ENCODE peak calls at places on chromosomes 16 and 17, in four cellular contexts. U is IMR-90, T is H1, E is H9. X is an unnamed sample.

GRCh38 chr16:1245452-1246005 is 5.0 kb downstream of the TPSAB1 start:
- DNase-seq in U (no peak), T (no peak), E (no peak), X (no peak)

GRCh38 chr16:11705311-11705710 is 37.1 kb downstream of the SNN start:
- DNase-seq in U (no peak), T (no peak), E (no peak), X (no peak)

GRCh38 chr17:81967244-81967532 is 6.2 kb upstream of the NOTUM start:
- DNase-seq in U (no peak), T (no peak), E (no peak), X (no peak)

GRCh38 chr17:17822189-17822978 is 14.4 kb downstream of the SREBF1 start:
- DNase-seq in U (peak), T (no peak), E (no peak), X (peak)

GRCh38 chr16:29748077-29748759 is 2.4 kb upstream of the C16orf54 start:
- DNase-seq in U (no peak), T (no peak), E (no peak), X (no peak)

GRCh38 chr16:50419116-50419515 is 50.3 kb upstream of the BRD7 start:
- DNase-seq in U (no peak), T (no peak), E (no peak), X (no peak)

GRCh38 chr16:46763147-46763546 is 15.0 kb upstream of the MYLK3 start:
- DNase-seq in U (no peak), T (no peak), E (no peak), X (no peak)

GRCh38 chr16:29664133-29664912 is 1.3 kb downstream of the SPN start:
- DNase-seq in U (no peak), T (no peak), E (no peak), X (no peak)

GRCh38 chr17:79624658-79625478 is 14.0 kb upstream of the RBFOX3 start:
- DNase-seq in U (no peak), T (no peak), E (peak), X (no peak)

GRCh38 chr16:87080571-87081167 is 236.5 kb downstream of the C16orf95 start:
- DNase-seq in U (no peak), T (no peak), E (no peak), X (no peak)

GRCh38 chr17:266701-267656 is 85.5 kb upstream of the DOC2B start:
- DNase-seq in U (no peak), T (no peak), E (no peak), X (no peak)

GRCh38 chr17:15900871-15901270 is 44.1 kb upstream of the ADORA2B start:
- DNase-seq in U (no peak), T (no peak), E (no peak), X (no peak)

GRCh38 chr17:57918017-57918895 is 37.0 kb downstream of the CUEDC1 start:
- DNase-seq in U (peak), T (no peak), E (no peak), X (peak)

GRCh38 chr17:79680381-79680780 is 50.4 kb upstream of the ENPP7 start:
- DNase-seq in U (no peak), T (no peak), E (no peak), X (no peak)

GRCh38 chr16:56337131-56337857 is 88.1 kb downstream of the AMFR start:
- DNase-seq in U (no peak), T (no peak), E (no peak), X (no peak)

GRCh38 chr16:791131-791530 is 2.7 kb downstream of the CHTF18 start:
- DNase-seq in U (no peak), T (no peak), E (no peak), X (no peak)

GRCh38 chr17:5971969-5972368 is 98.2 kb upstream of the WSCD1 start:
- DNase-seq in U (no peak), T (no peak), E (no peak), X (no peak)
- H3K14ac ChIP-seq in U (no peak), T (no peak), E (no peak), X (no peak)

GRCh38 chr17:75364078-75364477 is 41.4 kb downstream of the GRB2 start:
- DNase-seq in U (peak), T (no peak), E (no peak), X (peak)

GRCh38 chr17:75367312-75367711 is 38.2 kb downstream of the GRB2 start:
- DNase-seq in U (peak), T (no peak), E (no peak), X (peak)

GRCh38 chr17:75366432-75366831 is 39.0 kb downstream of the GRB2 start:
- DNase-seq in U (no peak), T (no peak), E (no peak), X (no peak)

GRCh38 chr17:75365009-75365930 is 40.2 kb downstream of the GRB2 start:
- DNase-seq in U (no peak), T (no peak), E (no peak), X (no peak)

GRCh38 chr17:75365931-75366275 is 39.6 kb downstream of the GRB2 start:
- DNase-seq in U (no peak), T (no peak), E (no peak), X (no peak)
- H3K14ac ChIP-seq in U (no peak), T (no peak), E (no peak), X (no peak)

DNA sequence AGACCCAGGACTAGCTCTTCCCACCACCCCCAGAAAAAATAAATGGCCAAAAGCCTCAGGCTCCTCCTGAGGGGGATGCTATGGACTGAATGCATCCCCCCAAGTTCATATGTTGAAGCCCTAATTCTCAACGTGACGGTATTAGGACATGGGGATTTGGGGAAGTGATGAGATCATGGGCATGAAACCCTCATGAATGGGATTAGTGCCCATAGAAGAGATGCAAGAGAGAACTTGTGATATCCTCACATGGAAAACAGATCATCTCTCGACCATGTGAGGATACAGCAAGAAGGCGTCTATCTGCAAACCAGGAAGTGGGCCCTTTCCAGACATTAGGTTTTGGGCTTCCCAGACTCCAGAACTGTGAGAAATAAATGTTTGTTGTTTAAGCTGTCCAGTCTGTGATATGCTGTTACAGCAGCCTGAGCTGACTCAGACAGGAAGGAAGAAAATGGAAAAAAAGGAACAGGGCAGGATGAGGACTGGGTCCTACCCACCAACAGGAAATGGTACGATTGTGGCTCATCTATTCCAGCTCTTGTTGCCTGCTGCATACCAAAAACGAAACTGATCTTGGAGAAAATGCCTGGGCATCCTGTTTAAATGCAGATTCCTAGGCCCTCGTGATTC is 21.9 kb upstream of the SSTR2 start:
- DNase-seq in U (peak), T (no peak), E (no peak), X (peak)
- H3K14ac ChIP-seq in U (peak), T (no peak), E (no peak), X (no peak)

GRCh38 chr16:57962046-57962445 is 8.9 kb downstream of the CNGB1 start:
- DNase-seq in U (no peak), T (no peak), E (no peak), X (no peak)
- H3K14ac ChIP-seq in U (no peak), T (no peak), E (no peak), X (no peak)